ENCODE peak calls at places on chromosome 22, in five cellular contexts. One of them, this sample, is unnamed. For H3K9me3, the result is how much of the 10 kb centered on the place peaks cover.

GRCh38 chr22:36762687-36763260 is 13.1 kb downstream of the IFT27 start:
- DNase-seq in esophagus squamous epithelium: no peak
- DNase-seq in left lung: peak
- DNase-seq in psoas muscle: no peak
- DNase-seq in prostate gland: no peak
- DNase-seq in this sample: no peak

GRCh38 chr22:40240671-40241070 is 62.9 kb downstream of the TNRC6B start:
- DNase-seq in esophagus squamous epithelium: no peak
- DNase-seq in prostate gland: no peak
- DNase-seq in psoas muscle: no peak
- DNase-seq in left lung: no peak
- DNase-seq in this sample: no peak

GRCh38 chr22:17780741-17781318 is 6.6 kb upstream of the BID start:
- DNase-seq in left lung: peak
- DNase-seq in esophagus squamous epithelium: no peak
- DNase-seq in psoas muscle: peak
- DNase-seq in prostate gland: no peak
- DNase-seq in this sample: no peak

GRCh38 chr22:40666151-40666848 is 13.0 kb upstream of the MCHR1 start:
- DNase-seq in left lung: no peak
- DNase-seq in psoas muscle: no peak
- DNase-seq in esophagus squamous epithelium: no peak
- DNase-seq in prostate gland: no peak
- DNase-seq in this sample: no peak

GRCh38 chr22:21876486-21877176 is 9.2 kb upstream of the MAPK1 start:
- DNase-seq in esophagus squamous epithelium: no peak
- DNase-seq in psoas muscle: no peak
- DNase-seq in prostate gland: no peak
- DNase-seq in left lung: no peak
- DNase-seq in this sample: no peak

GRCh38 chr22:39224550-39224949 is 20.2 kb downstream of the PDGFB start:
- DNase-seq in prostate gland: no peak
- DNase-seq in psoas muscle: peak
- DNase-seq in esophagus squamous epithelium: no peak
- DNase-seq in left lung: peak
- DNase-seq in this sample: no peak

GRCh38 chr22:38429460-38430128 is 25.4 kb downstream of the KCNJ4 start:
- DNase-seq in left lung: no peak
- DNase-seq in psoas muscle: no peak
- DNase-seq in prostate gland: no peak
- DNase-seq in esophagus squamous epithelium: no peak
- DNase-seq in this sample: no peak

GRCh38 chr22:39493759-39494158 is 8.3 kb upstream of the MIEF1 start:
- DNase-seq in prostate gland: no peak
- DNase-seq in left lung: peak
- DNase-seq in psoas muscle: no peak
- DNase-seq in esophagus squamous epithelium: no peak
- DNase-seq in this sample: no peak

GRCh38 chr22:28983190-28983589 is 78.4 kb downstream of the C22orf31 start:
- DNase-seq in left lung: no peak
- DNase-seq in prostate gland: no peak
- DNase-seq in esophagus squamous epithelium: no peak
- DNase-seq in psoas muscle: no peak
- DNase-seq in this sample: no peak

GRCh38 chr22:36764641-36765040 is 11.3 kb downstream of the IFT27 start:
- DNase-seq in esophagus squamous epithelium: no peak
- DNase-seq in left lung: no peak
- DNase-seq in prostate gland: no peak
- DNase-seq in psoas muscle: no peak
- DNase-seq in this sample: no peak

GRCh38 chr22:38867124-38867455 is 4.9 kb downstream of the CBX6 start:
- DNase-seq in left lung: no peak
- DNase-seq in psoas muscle: no peak
- DNase-seq in prostate gland: no peak
- DNase-seq in esophagus squamous epithelium: no peak
- DNase-seq in this sample: no peak

GRCh38 chr22:25126510-25126909 is 73.1 kb upstream of the CRYBB3 start:
- DNase-seq in left lung: no peak
- DNase-seq in prostate gland: no peak
- DNase-seq in esophagus squamous epithelium: no peak
- DNase-seq in psoas muscle: no peak
- DNase-seq in this sample: no peak

GRCh38 chr22:37139762-37140161 is 10.0 kb downstream of the IL2RB start:
- DNase-seq in left lung: peak
- DNase-seq in prostate gland: no peak
- DNase-seq in psoas muscle: no peak
- DNase-seq in esophagus squamous epithelium: no peak
- DNase-seq in this sample: no peak

GRCh38 chr22:33350391-33350955 is 292.3 kb upstream of the SYN3 start:
- DNase-seq in esophagus squamous epithelium: no peak
- DNase-seq in left lung: no peak
- DNase-seq in psoas muscle: no peak
- DNase-seq in prostate gland: no peak
- DNase-seq in this sample: no peak

GRCh38 chr22:39090426-39091064 is 6.5 kb upstream of the APOBEC3H start:
- DNase-seq in psoas muscle: peak
- DNase-seq in prostate gland: no peak
- DNase-seq in left lung: no peak
- DNase-seq in esophagus squamous epithelium: no peak
- DNase-seq in this sample: peak

GRCh38 chr22:18975434-18976196 is 39.5 kb upstream of the PRODH start:
- DNase-seq in prostate gland: no peak
- DNase-seq in psoas muscle: peak
- DNase-seq in esophagus squamous epithelium: no peak
- DNase-seq in left lung: peak
- DNase-seq in this sample: peak

GRCh38 chr22:39592104-39593060 is 21.8 kb downstream of the CACNA1I start:
- DNase-seq in esophagus squamous epithelium: no peak
- DNase-seq in psoas muscle: no peak
- DNase-seq in prostate gland: peak
- DNase-seq in left lung: peak
- DNase-seq in this sample: peak

GRCh38 chr22:37120569-37121340 is 11.2 kb upstream of the TMPRSS6 start:
- DNase-seq in prostate gland: no peak
- DNase-seq in left lung: no peak
- DNase-seq in esophagus squamous epithelium: no peak
- DNase-seq in psoas muscle: no peak
- DNase-seq in this sample: no peak

GRCh38 chr22:17116931-17117330 is 4.2 kb downstream of the TMEM121B start:
- DNase-seq in esophagus squamous epithelium: no peak
- DNase-seq in left lung: no peak
- DNase-seq in prostate gland: no peak
- DNase-seq in psoas muscle: no peak
- DNase-seq in this sample: no peak

GRCh38 chr22:46183733-46184132 is 33.4 kb downstream of the PPARA start:
- DNase-seq in esophagus squamous epithelium: no peak
- DNase-seq in left lung: no peak
- DNase-seq in psoas muscle: no peak
- DNase-seq in prostate gland: no peak
- DNase-seq in this sample: no peak

GRCh38 chr22:17990167-17990566 is 34.2 kb downstream of the MICAL3 start:
- DNase-seq in psoas muscle: no peak
- DNase-seq in prostate gland: no peak
- DNase-seq in left lung: no peak
- DNase-seq in esophagus squamous epithelium: no peak
- DNase-seq in this sample: no peak

GRCh38 chr22:17300926-17301325 is 68.3 kb upstream of the CECR2 start:
- DNase-seq in esophagus squamous epithelium: no peak
- DNase-seq in psoas muscle: no peak
- DNase-seq in prostate gland: no peak
- DNase-seq in left lung: no peak
- DNase-seq in this sample: no peak

GRCh38 chr22:44366372-44367310 is 53.9 kb upstream of the SHISAL1 start:
- DNase-seq in psoas muscle: peak
- DNase-seq in prostate gland: no peak
- DNase-seq in esophagus squamous epithelium: no peak
- DNase-seq in left lung: peak
- DNase-seq in this sample: no peak

GRCh38 chr22:37141476-37141875 is 8.2 kb downstream of the IL2RB start:
- DNase-seq in psoas muscle: no peak
- DNase-seq in left lung: peak
- DNase-seq in prostate gland: no peak
- DNase-seq in esophagus squamous epithelium: no peak
- DNase-seq in this sample: no peak

GRCh38 chr22:31490496-31490925 is 869 bp upstream of the EIF4ENIF1 start:
- DNase-seq in psoas muscle: peak
- DNase-seq in left lung: no peak
- DNase-seq in esophagus squamous epithelium: peak
- DNase-seq in prostate gland: peak
- DNase-seq in this sample: peak

GRCh38 chr22:22386602-22387385 is 121.7 kb downstream of the ZNF280B start:
- DNase-seq in psoas muscle: no peak
- DNase-seq in prostate gland: no peak
- DNase-seq in esophagus squamous epithelium: no peak
- DNase-seq in left lung: no peak
- DNase-seq in this sample: no peak

GRCh38 chr22:19518568-19519030 is 5.6 kb downstream of the CLDN5 start:
- DNase-seq in prostate gland: no peak
- DNase-seq in esophagus squamous epithelium: no peak
- DNase-seq in left lung: no peak
- DNase-seq in psoas muscle: no peak
- DNase-seq in this sample: no peak

GRCh38 chr22:31607696-31608095 is 54.3 kb downstream of the PISD start:
- DNase-seq in esophagus squamous epithelium: no peak
- DNase-seq in psoas muscle: no peak
- DNase-seq in prostate gland: no peak
- DNase-seq in left lung: no peak
- DNase-seq in this sample: no peak

GRCh38 chr22:46042786-46043185 is 65.8 kb upstream of the WNT7B start:
- DNase-seq in psoas muscle: no peak
- DNase-seq in left lung: no peak
- DNase-seq in prostate gland: no peak
- DNase-seq in esophagus squamous epithelium: no peak
- DNase-seq in this sample: peak

GRCh38 chr22:38397189-38398097 is 57.6 kb downstream of the KCNJ4 start:
- DNase-seq in psoas muscle: no peak
- DNase-seq in left lung: peak
- DNase-seq in esophagus squamous epithelium: no peak
- DNase-seq in prostate gland: no peak
- DNase-seq in this sample: peak

GRCh38 chr22:39309364-39309861 is 10.0 kb downstream of the RPL3 start:
- DNase-seq in psoas muscle: no peak
- DNase-seq in esophagus squamous epithelium: no peak
- DNase-seq in prostate gland: peak
- DNase-seq in left lung: no peak
- DNase-seq in this sample: no peak

GRCh38 chr22:49404020-49404419 is 423.7 kb downstream of the BRD1 start:
- DNase-seq in left lung: no peak
- DNase-seq in psoas muscle: no peak
- DNase-seq in esophagus squamous epithelium: no peak
- DNase-seq in prostate gland: no peak
- DNase-seq in this sample: no peak
- H3K9me3 ChIP-seq in left lung: under half
- H3K9me3 ChIP-seq in psoas muscle: under half
- H3K9me3 ChIP-seq in esophagus squamous epithelium: under half
- H3K9me3 ChIP-seq in prostate gland: under half
- H3K9me3 ChIP-seq in this sample: under half

GRCh38 chr22:35399678-35400334 is at the start of gene MCM5:
- DNase-seq in left lung: peak
- DNase-seq in prostate gland: peak
- DNase-seq in psoas muscle: peak
- DNase-seq in esophagus squamous epithelium: peak
- DNase-seq in this sample: peak

GRCh38 chr22:35399114-35399677 is 744 bp upstream of the MCM5 start:
- DNase-seq in left lung: no peak
- DNase-seq in psoas muscle: no peak
- DNase-seq in esophagus squamous epithelium: no peak
- DNase-seq in prostate gland: no peak
- DNase-seq in this sample: no peak

GRCh38 chr22:35398574-35398973 is 1.4 kb upstream of the MCM5 start:
- DNase-seq in esophagus squamous epithelium: no peak
- DNase-seq in psoas muscle: no peak
- DNase-seq in prostate gland: no peak
- DNase-seq in left lung: no peak
- DNase-seq in this sample: no peak

GRCh38 chr22:35401863-35402262 is 1.9 kb downstream of the MCM5 start:
- DNase-seq in left lung: no peak
- DNase-seq in prostate gland: no peak
- DNase-seq in esophagus squamous epithelium: no peak
- DNase-seq in psoas muscle: no peak
- DNase-seq in this sample: no peak

DNA sequence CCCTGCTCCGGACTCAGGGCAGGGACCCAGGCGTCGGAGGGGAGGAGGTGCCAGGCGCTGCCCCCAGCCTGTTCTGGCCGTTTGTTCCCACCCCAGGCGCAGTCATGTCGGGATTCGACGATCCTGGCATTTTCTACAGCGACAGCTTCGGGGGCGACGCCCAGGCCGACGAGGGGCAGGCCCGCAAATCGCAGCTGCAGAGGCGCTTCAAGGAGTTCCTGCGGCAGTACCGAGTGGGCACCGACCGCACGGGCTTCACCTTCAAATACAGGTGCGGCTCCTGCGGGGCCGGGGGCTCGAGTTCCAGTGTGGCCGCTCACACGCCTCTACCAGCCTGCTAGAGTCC is 368 bp downstream of the MCM5 start:
- DNase-seq in psoas muscle: no peak
- DNase-seq in esophagus squamous epithelium: no peak
- DNase-seq in prostate gland: no peak
- DNase-seq in left lung: no peak
- DNase-seq in this sample: peak
- TF ChIP-seq CTCF in psoas muscle: no peak
- TF ChIP-seq CTCF in esophagus squamous epithelium: no peak
- TF ChIP-seq CTCF in prostate gland: no peak
- TF ChIP-seq CTCF in left lung: no peak
- TF ChIP-seq CTCF in this sample: no peak

GRCh38 chr22:42169055-42169469 is 38.5 kb upstream of the CYP2D6 start:
- DNase-seq in esophagus squamous epithelium: no peak
- DNase-seq in prostate gland: peak
- DNase-seq in psoas muscle: peak
- DNase-seq in left lung: no peak
- DNase-seq in this sample: peak
- H3K27ac ChIP-seq in esophagus squamous epithelium: no peak
- H3K27ac ChIP-seq in prostate gland: no peak
- H3K27ac ChIP-seq in psoas muscle: no peak
- H3K27ac ChIP-seq in left lung: no peak
- H3K27ac ChIP-seq in this sample: no peak

DNA sequence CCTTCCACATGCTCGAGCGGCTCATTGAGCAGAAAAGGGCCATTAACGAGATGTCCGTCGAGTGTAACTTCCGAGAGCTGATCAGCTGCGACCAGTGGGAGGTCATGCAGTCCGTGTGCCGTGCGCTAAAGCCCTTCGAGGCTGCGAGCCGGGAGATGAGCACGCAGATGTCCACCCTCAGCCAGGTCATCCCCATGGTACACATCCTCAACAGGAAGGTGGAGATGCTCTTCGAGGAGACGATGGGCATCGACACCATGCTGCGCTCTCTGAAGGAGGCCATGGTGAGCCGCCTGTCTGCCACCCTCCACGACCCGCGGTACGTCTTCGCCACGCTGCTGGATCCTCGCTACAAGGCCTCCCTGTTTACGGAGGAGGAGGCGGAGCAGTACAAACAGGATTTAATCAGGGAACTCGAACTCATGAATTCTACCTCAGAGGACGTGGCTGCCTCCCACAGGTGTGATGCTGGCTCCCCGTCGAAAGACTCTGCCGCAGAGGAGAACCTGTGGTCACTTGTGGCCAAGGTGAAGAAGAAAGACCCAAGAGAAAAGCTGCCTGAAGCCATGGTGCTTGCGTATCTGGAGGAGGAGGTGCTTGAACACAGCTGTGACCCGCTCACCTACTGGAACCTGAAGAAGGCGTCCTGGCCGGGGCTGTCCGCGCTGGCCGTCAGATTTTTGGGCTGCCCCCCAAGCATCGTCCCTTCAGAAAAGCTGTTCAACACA is 31.7 kb downstream of the ALG12 start:
- DNase-seq in esophagus squamous epithelium: no peak
- DNase-seq in prostate gland: no peak
- DNase-seq in left lung: no peak
- DNase-seq in psoas muscle: no peak
- DNase-seq in this sample: no peak
- H3K9me3 ChIP-seq in esophagus squamous epithelium: under half
- H3K9me3 ChIP-seq in prostate gland: under half
- H3K9me3 ChIP-seq in left lung: under half
- H3K9me3 ChIP-seq in psoas muscle: under half
- H3K9me3 ChIP-seq in this sample: under half